ENCODE peak calls at places on chromosomes 6 and 20, in five cellular contexts. Y is AG09309, M is lower leg skin, L is Peyer's patch, E is mesenchymal stem cell. F is an unnamed sample.

GRCh38 chr6:56938634-56939294 is 16.1 kb upstream of the BEND6 start:
- DNase-seq in Y (peak; percentile 99), M (no peak), L (no peak), E (peak; percentile 76), F (peak; percentile 98)

GRCh38 chr6:14857501-14857900 is 388.4 kb upstream of the JARID2 start:
- DNase-seq in Y (no peak), M (no peak), L (peak; percentile 68), E (no peak), F (no peak)

GRCh38 chr6:5681480-5681879 is 325.2 kb downstream of the NRN1 start:
- DNase-seq in Y (no peak), M (no peak), L (no peak), E (no peak), F (no peak)

GRCh38 chr6:4280721-4281120 is 145.3 kb upstream of the ECI2 start:
- DNase-seq in Y (peak; percentile 55), M (peak; percentile 24), L (no peak), E (peak; percentile 79), F (peak; percentile 35)

GRCh38 chr6:168756009-168756634 is 315.1 kb downstream of the SMOC2 start:
- DNase-seq in Y (no peak), M (no peak), L (no peak), E (peak; percentile 18), F (peak; percentile 19)

GRCh38 chr6:35181933-35182612 is 31.7 kb upstream of the SCUBE3 start:
- DNase-seq in Y (no peak), M (peak; percentile 49), L (no peak), E (peak; percentile 83), F (peak; percentile 64)

GRCh38 chr6:17311595-17312311 is 30.6 kb downstream of the RBM24 start:
- DNase-seq in Y (no peak), M (no peak), L (no peak), E (peak; percentile 61), F (no peak)

GRCh38 chr20:63778034-63778752 is 38.6 kb downstream of the SLC2A4RG start:
- DNase-seq in Y (no peak), M (no peak), L (no peak), E (peak; percentile 18), F (no peak)

GRCh38 chr20:22584630-22584921 is 204 bp upstream of the FOXA2 start:
- DNase-seq in Y (no peak), M (no peak), L (no peak), E (no peak), F (no peak)

GRCh38 chr6:96554559-96554958 is 8.4 kb upstream of the FHL5 start:
- DNase-seq in Y (no peak), M (no peak), L (no peak), E (no peak), F (no peak)
- H3K4me3 ChIP-seq in Y (no peak overlapping the region), M (no peak overlapping the region), L (no peak overlapping the region), E (no peak overlapping the region), F (no peak overlapping the region)

GRCh38 chr6:36378243-36378920 is 9.1 kb downstream of the ETV7 start:
- DNase-seq in Y (no peak), M (no peak), L (no peak), E (no peak), F (no peak)
- H3K4me3 ChIP-seq in Y (no peak overlapping the region), M (no peak overlapping the region), L (no peak overlapping the region), E (no peak overlapping the region), F (no peak overlapping the region)

GRCh38 chr20:44958276-44958675 is 1.9 kb downstream of the TOMM34 start:
- DNase-seq in Y (no peak), M (no peak), L (no peak), E (no peak), F (no peak)
- H3K4me3 ChIP-seq in Y (no peak overlapping the region), M (no peak overlapping the region), L (no peak overlapping the region), E (no peak overlapping the region), F (no peak overlapping the region)

GRCh38 chr20:2800590-2801458 is at the start of gene CPXM1:
- DNase-seq in Y (no peak), M (no peak), L (no peak), E (peak; percentile 22), F (no peak)

GRCh38 chr20:2798095-2798805 is 2.2 kb downstream of the CPXM1 start:
- DNase-seq in Y (no peak), M (no peak), L (no peak), E (no peak), F (no peak)

GRCh38 chr20:2798814-2799213 is 1.6 kb downstream of the CPXM1 start:
- DNase-seq in Y (no peak), M (no peak), L (no peak), E (no peak), F (no peak)

GRCh38 chr20:2799688-2800589 is 488 bp downstream of the CPXM1 start:
- DNase-seq in Y (no peak), M (no peak), L (no peak), E (peak; percentile 27), F (no peak)

DNA sequence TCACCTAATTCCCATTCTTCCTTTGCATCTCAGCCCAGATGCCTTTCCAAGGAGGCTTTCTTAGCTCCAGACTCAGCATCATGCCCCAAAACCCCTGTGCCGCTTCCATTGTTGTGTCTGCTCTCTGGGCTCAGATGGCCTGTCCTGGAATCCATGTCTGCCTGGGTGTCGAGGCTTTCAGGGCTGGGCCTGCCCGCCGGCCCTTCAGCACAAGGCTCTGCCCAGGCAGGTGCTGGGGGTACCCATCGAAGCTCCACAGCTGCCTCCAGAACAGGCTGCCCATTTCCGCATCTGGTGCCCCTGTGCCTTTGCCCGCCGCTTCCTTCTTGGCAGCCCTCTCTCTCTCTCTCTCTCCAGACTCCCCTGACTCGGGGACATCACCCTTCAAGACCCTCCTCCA is 1.2 kb downstream of the CPXM1 start:
- DNase-seq in Y (no peak), M (no peak), L (no peak), E (no peak), F (no peak)
- H3K4me3 ChIP-seq in Y (no peak overlapping the region), M (no peak overlapping the region), L (no peak overlapping the region), E (no peak overlapping the region), F (peak overlapping the region; percentile 47)

DNA sequence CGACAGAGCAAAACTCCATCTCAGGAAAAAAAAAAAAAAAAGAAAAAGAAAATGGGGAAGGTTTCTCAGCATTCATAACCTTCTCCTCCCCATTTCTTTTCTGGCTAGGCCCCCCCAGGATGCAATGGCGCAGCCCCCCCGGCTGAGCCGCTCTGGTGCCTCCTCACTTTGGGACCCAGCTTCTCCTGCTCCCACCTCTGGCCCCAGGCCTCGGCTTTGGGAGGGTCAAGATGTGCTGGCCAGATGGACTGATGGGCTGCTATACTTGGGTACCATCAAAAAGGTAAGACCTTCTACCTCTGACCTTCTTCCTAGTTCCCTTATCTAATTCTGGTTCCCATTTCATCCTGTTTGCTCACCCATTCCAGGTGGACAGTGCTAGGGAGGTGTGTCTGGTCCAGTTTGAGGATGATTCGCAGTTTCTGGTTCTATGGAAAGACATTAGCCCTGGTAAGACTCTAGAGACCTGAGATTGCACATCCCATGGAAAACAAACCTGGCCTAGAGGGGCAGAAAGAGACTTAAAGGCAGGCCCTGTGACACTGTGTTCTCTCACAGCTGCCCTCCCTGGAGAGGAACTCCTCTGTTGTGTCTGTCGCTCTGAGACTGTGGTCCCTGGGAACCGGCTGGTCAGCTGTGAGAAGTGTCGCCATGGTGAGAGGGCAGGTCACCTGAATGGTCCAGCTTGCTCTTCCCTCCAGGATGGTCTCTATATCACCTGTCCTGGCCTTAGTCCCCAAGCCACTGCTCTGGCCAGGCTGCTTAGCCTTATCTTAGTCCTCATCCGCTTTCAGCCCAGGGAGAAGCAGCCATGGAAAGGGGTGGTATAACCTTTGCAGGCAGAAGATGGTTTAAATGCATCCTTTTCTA is 1.6 kb downstream of the PHF1 start:
- DNase-seq in Y (no peak), M (no peak), L (no peak), E (no peak), F (no peak)
- H3K4me3 ChIP-seq in Y (peak overlapping the region; percentile 72), M (no peak overlapping the region), L (no peak overlapping the region), E (no peak overlapping the region), F (no peak overlapping the region)

GRCh38 chr6:39507331-39507998 is 185.0 kb upstream of the KCNK16 start:
- DNase-seq in Y (no peak), M (no peak), L (no peak), E (no peak), F (no peak)

DNA sequence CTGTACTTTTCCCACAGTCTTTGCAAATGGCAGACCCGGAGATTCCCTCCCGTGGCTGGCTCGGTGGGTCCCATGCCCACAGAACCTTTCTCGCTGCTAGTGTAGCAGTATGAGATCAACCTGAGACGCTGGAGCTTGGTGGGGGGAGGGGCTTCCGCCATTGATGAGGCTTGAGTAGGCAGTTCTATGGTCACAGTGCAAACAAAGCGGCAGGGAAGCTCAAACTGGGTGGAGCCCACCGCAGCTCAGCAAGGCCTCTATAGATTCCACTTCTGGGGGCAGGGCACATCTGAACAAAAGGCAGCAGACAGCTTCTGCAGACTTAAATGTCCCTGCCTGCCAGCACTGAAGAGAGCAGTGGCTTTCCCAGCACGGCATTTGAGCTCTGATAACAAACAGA is 186.0 kb upstream of the KCNK16 start:
- DNase-seq in Y (no peak), M (no peak), L (no peak), E (no peak), F (no peak)
- H3K4me3 ChIP-seq in Y (no peak overlapping the region), M (no peak overlapping the region), L (no peak overlapping the region), E (no peak overlapping the region), F (no peak overlapping the region)

DNA sequence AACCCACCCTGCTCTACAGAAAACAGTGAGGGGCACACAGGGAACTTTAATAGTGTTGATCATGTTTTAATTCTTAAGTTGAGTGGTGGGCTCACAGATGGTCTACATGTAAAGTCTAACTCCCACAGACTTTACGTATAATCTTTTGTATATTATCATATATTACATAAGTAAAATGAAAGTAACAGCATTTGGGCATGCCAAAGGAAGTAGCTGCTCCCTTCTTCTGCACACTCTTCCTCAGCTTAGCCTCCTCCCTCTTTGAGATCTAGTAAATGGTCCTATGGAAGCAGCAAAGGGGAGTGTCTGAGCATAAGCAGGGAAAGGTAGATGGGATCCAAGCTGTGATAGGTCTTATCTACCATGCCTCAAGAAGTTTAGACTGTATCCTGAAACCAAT is 11.2 kb downstream of the MED20 start:
- DNase-seq in Y (no peak), M (no peak), L (no peak), E (no peak), F (no peak)
- H3K4me3 ChIP-seq in Y (no peak overlapping the region), M (no peak overlapping the region), L (no peak overlapping the region), E (no peak overlapping the region), F (no peak overlapping the region)

GRCh38 chr6:32168350-32168749 is 4.0 kb downstream of the EGFL8 start:
- DNase-seq in Y (no peak), M (no peak), L (no peak), E (no peak), F (no peak)
- H3K4me3 ChIP-seq in Y (no peak overlapping the region), M (no peak overlapping the region), L (no peak overlapping the region), E (no peak overlapping the region), F (no peak overlapping the region)

F was measured in astrocyte of the cerebellum.